ENCODE peak calls at places on chromosomes 16 and 17, in four cellular contexts. S is EL, J is thoracic aorta, M is frontal cortex. R is an unnamed sample.

GRCh38 chr16:933581-933980 is 37.2 kb downstream of the LMF1 start:
- DNase-seq in J (no peak), M (no peak), S (no peak), R (no peak)

GRCh38 chr17:5843366-5844026 is 226.7 kb upstream of the WSCD1 start:
- DNase-seq in S (no peak), M (no peak), J (no peak), R (no peak)

GRCh38 chr17:13921841-13922776 is 147.2 kb upstream of the COX10 start:
- DNase-seq in J (no peak), S (no peak), M (no peak), R (no peak)

GRCh38 chr16:90018297-90019200 is 707 bp downstream of the DBNDD1 start:
- DNase-seq in J (no peak), S (peak; percentile 14), M (no peak), R (no peak)

GRCh38 chr16:29975811-29976511 is 2.3 kb downstream of the TAOK2 start:
- DNase-seq in M (peak; percentile 37), J (no peak), S (no peak), R (no peak)

GRCh38 chr17:8994319-8994718 is 27.0 kb upstream of the NTN1 start:
- DNase-seq in J (no peak), S (peak; percentile 50), M (peak; percentile 50), R (no peak)

GRCh38 chr17:37339321-37339720 is 36.5 kb upstream of the C17orf78 start:
- DNase-seq in J (no peak), M (no peak), S (no peak), R (no peak)

GRCh38 chr17:37494401-37494831 is 4.7 kb downstream of the DUSP14 start:
- DNase-seq in M (no peak), J (no peak), S (peak; percentile 23), R (no peak)

GRCh38 chr17:8300629-8301242 is 5.5 kb upstream of the SLC25A35 start:
- DNase-seq in M (peak; percentile 81), J (no peak), S (peak; percentile 63), R (peak; percentile 27)

GRCh38 chr16:49700222-49700927 is 155.5 kb downstream of the ZNF423 start:
- DNase-seq in S (no peak), J (no peak), M (no peak), R (peak; percentile 89)

GRCh38 chr17:1972429-1973160 is 52.5 kb downstream of the RTN4RL1 start:
- DNase-seq in S (no peak), M (no peak), J (no peak), R (no peak)

GRCh38 chr17:58968662-58969061 is 138.0 kb downstream of the TRIM37 start:
- DNase-seq in M (no peak), S (no peak), J (no peak), R (no peak)

GRCh38 chr17:66786101-66786500 is 48.8 kb upstream of the CACNG5 start:
- DNase-seq in M (no peak), S (no peak), J (no peak), R (no peak)

GRCh38 chr17:37744961-37745800 is at the start of gene HNF1B:
- DNase-seq in M (no peak), S (no peak), J (no peak), R (no peak)

GRCh38 chr16:2854700-2855309 is 3.2 kb downstream of the PRSS22 start:
- DNase-seq in J (no peak), S (no peak), M (no peak), R (no peak)

GRCh38 chr17:36949461-36949927 is 740 bp downstream of the AATF start:
- DNase-seq in M (no peak), S (no peak), J (no peak), R (no peak)

GRCh38 chr17:79263191-79263590 is 188.6 kb downstream of the ENGASE start:
- DNase-seq in J (no peak), S (no peak), M (no peak), R (no peak)

GRCh38 chr17:3667366-3668278 is 756 bp downstream of the TAX1BP3 start:
- DNase-seq in S (peak; percentile 96), J (peak; percentile 48), M (peak; percentile 80), R (peak; percentile 74)

GRCh38 chr16:57590654-57591085 is 37.8 kb upstream of the ADGRG1 start:
- DNase-seq in S (peak; percentile 72), M (no peak), J (no peak), R (peak; percentile 82)

GRCh38 chr17:47934856-47935255 is 6.5 kb upstream of the PNPO start:
- DNase-seq in M (no peak), J (no peak), S (peak; percentile 59), R (no peak)

GRCh38 chr16:50925758-50926357 is 184.0 kb downstream of the CYLD start:
- DNase-seq in J (no peak), M (no peak), S (peak; percentile 18), R (peak; percentile 70)

GRCh38 chr17:45385331-45385997 is 47.2 kb downstream of the ARHGAP27 start:
- DNase-seq in M (peak; percentile 85), S (peak; percentile 83), J (no peak), R (peak; percentile 85)

GRCh38 chr16:83350466-83350865 is 457.3 kb upstream of the HSBP1 start:
- DNase-seq in J (no peak), S (no peak), M (no peak), R (no peak)

GRCh38 chr17:45050680-45051059 is 762 bp downstream of the DCAKD start:
- DNase-seq in S (peak; percentile 37), J (no peak), M (peak; percentile 11), R (no peak)

GRCh38 chr17:48162946-48163506 is 55.5 kb downstream of the SNX11 start:
- DNase-seq in M (no peak), S (peak; percentile 33), J (no peak), R (no peak)

GRCh38 chr17:76053230-76054111 is 18.8 kb downstream of the SRP68 start:
- DNase-seq in J (no peak), M (no peak), S (peak; percentile 74), R (no peak)